ENCODE peak calls at places on chromosomes 3 and 15, in eight cellular contexts. K is EL; P is amniotic stem cell; C is pancreas; F is HS-5; S is natural killer cell treated with Interleukin-12 subunit alpha and Interleukin-12 subunit beta and Interleukin-15 and Interleukin-18, amount 100 ng/mL, for 72 hours; U is activated T-cell treated with anti-CD3 and anti-CD28 coated beads, Interleukin-2, amount 50 U/mL, for 4 hours; V is ACHN. Y is an unnamed sample.

GRCh38 chr3:160448845-160449659 is 534 bp downstream of the TRIM59 start:
- DNase-seq in V (peak), C (peak), P (peak), F (peak), K (no peak), U (no peak), S (peak), Y (peak)

GRCh38 chr15:52171386-52171785 is 19.8 kb downstream of the GNB5 start:
- DNase-seq in C (no peak), K (no peak), P (no peak), S (no peak), V (no peak), U (no peak), F (no peak), Y (no peak)

GRCh38 chr3:28328188-28329151 is 20.1 kb upstream of the ZCWPW2 start:
- DNase-seq in U (no peak), K (peak), F (no peak), V (peak), P (peak), S (no peak), C (no peak), Y (no peak)

GRCh38 chr3:64975138-64975537 is 287.3 kb upstream of the ADAMTS9 start:
- DNase-seq in F (no peak), C (no peak), P (no peak), U (no peak), V (no peak), K (no peak), S (no peak), Y (no peak)

GRCh38 chr3:155853214-155854146 is 747 bp downstream of the SLC33A1 start:
- DNase-seq in C (peak), P (no peak), U (peak), S (peak), V (peak), K (peak), F (no peak), Y (peak)

GRCh38 chr3:188929138-188929537 is 242.6 kb upstream of the TPRG1 start:
- DNase-seq in P (no peak), C (no peak), V (no peak), F (no peak), K (no peak), S (no peak), U (no peak), Y (no peak)

GRCh38 chr3:183295211-183295610 is 42.2 kb downstream of the B3GNT5 start:
- DNase-seq in F (no peak), P (no peak), K (peak), U (no peak), V (no peak), C (no peak), S (no peak), Y (no peak)

GRCh38 chr3:119604878-119605277 is 7.2 kb downstream of the PLA1A start:
- DNase-seq in K (peak), V (no peak), U (no peak), P (no peak), S (no peak), F (peak), C (no peak), Y (no peak)

GRCh38 chr3:189914799-189915198 is 205.9 kb downstream of the P3H2 start:
- DNase-seq in F (peak), C (no peak), V (peak), P (peak), S (no peak), K (peak), U (no peak), Y (no peak)

GRCh38 chr3:9087831-9088413 is 124.7 kb upstream of the RAD18 start:
- DNase-seq in F (no peak), U (no peak), V (no peak), P (no peak), S (no peak), C (no peak), K (no peak), Y (no peak)

GRCh38 chr3:172317984-172318383 is 130.3 kb downstream of the GHSR start:
- DNase-seq in C (no peak), V (peak), P (peak), F (peak), U (no peak), K (peak), S (no peak), Y (peak)

Y was measured in kidney.